ENCODE peak calls at places on chromosome 7, in six cellular contexts. R is upper lobe of left lung, G is body of pancreas, E is prostate gland, U is breast epithelium, T is tibial nerve. I is an unnamed sample.
A peak's percentile ranks its signal among the peaks of the same experiment; 100 is the strongest.

GRCh38 chr7:94907420-94908203 is at the start of gene PPP1R9A:
- DNase-seq in G (peak; percentile 69), T (no peak), U (no peak), E (peak; percentile 16), R (peak; percentile 87), I (peak; percentile 48)

GRCh38 chr7:103447073-103447960 is 1.3 kb upstream of the SLC26A5 start:
- DNase-seq in E (peak; percentile 59), G (peak; percentile 35), T (no peak), U (no peak), R (no peak), I (no peak)

GRCh38 chr7:16755397-16755796 is 1.8 kb downstream of the TSPAN13 start:
- DNase-seq in G (no peak), E (no peak), R (no peak), T (no peak), U (no peak), I (no peak)

GRCh38 chr7:4556868-4557620 is 125.1 kb upstream of the FOXK1 start:
- DNase-seq in U (no peak), T (no peak), G (no peak), E (peak; percentile 32), R (no peak), I (no peak)

GRCh38 chr7:39464350-39465054 is 101.7 kb upstream of the YAE1 start:
- DNase-seq in T (no peak), R (no peak), U (no peak), E (no peak), G (no peak), I (no peak)

GRCh38 chr7:133310232-133310852 is 57.5 kb downstream of the EXOC4 start:
- DNase-seq in G (peak; percentile 77), U (no peak), E (no peak), R (no peak), T (no peak), I (no peak)

GRCh38 chr7:2243483-2243840 is 1.4 kb downstream of the NUDT1 start:
- DNase-seq in G (no peak), E (no peak), U (no peak), T (no peak), R (no peak), I (no peak)

GRCh38 chr7:24835643-24836042 is 78.4 kb upstream of the GSDME start:
- DNase-seq in U (no peak), E (no peak), R (no peak), G (no peak), T (no peak), I (no peak)

GRCh38 chr7:55181774-55182173 is 163.0 kb downstream of the EGFR start:
- DNase-seq in E (no peak), R (no peak), U (no peak), G (no peak), T (no peak), I (no peak)

GRCh38 chr7:68929712-68930395 is 668.4 kb upstream of the AUTS2 start:
- DNase-seq in E (no peak), G (no peak), T (no peak), R (no peak), U (no peak), I (no peak)

GRCh38 chr7:134004829-134005505 is 122.2 kb upstream of the LRGUK start:
- DNase-seq in T (no peak), E (no peak), R (no peak), G (no peak), U (no peak), I (no peak)

GRCh38 chr7:16841681-16842080 is 36.9 kb upstream of the AGR2 start:
- DNase-seq in U (no peak), G (no peak), R (no peak), T (no peak), E (no peak), I (no peak)

GRCh38 chr7:79786187-79786586 is 332.7 kb upstream of the MAGI2 start:
- DNase-seq in T (no peak), E (no peak), R (no peak), U (no peak), G (no peak), I (no peak)

GRCh38 chr7:149284343-149284742 is 22.3 kb downstream of the ZNF783 start:
- DNase-seq in E (no peak), T (no peak), U (peak; percentile 33), R (no peak), G (no peak), I (no peak)

GRCh38 chr7:149733554-149734513 is 39.6 kb downstream of the ZNF467 start:
- DNase-seq in G (no peak), R (no peak), E (no peak), U (no peak), T (no peak), I (no peak)

GRCh38 chr7:78450754-78451153 is 652.2 kb downstream of the PHTF2 start:
- DNase-seq in U (no peak), E (no peak), T (no peak), G (no peak), R (no peak), I (no peak)

GRCh38 chr7:28996836-28997235 is 38.7 kb upstream of the TRIL start:
- DNase-seq in G (no peak), T (no peak), R (no peak), U (no peak), E (no peak), I (no peak)

GRCh38 chr7:117012284-117013174 is 59.2 kb downstream of the ST7 start:
- DNase-seq in U (no peak), R (no peak), E (no peak), G (no peak), T (no peak), I (no peak)

GRCh38 chr7:155233703-155234492 is 63.8 kb upstream of the INSIG1 start:
- DNase-seq in E (no peak), U (no peak), G (peak; percentile 50), R (peak; percentile 53), T (no peak), I (no peak)

GRCh38 chr7:29340691-29341090 is 146.1 kb downstream of the CHN2 start:
- DNase-seq in R (no peak), G (no peak), E (no peak), T (no peak), U (no peak), I (no peak)

GRCh38 chr7:108263364-108263951 is 133.3 kb upstream of the LAMB4 start:
- DNase-seq in G (peak; percentile 23), U (no peak), R (peak; percentile 10), E (no peak), T (no peak), I (no peak)

GRCh38 chr7:83739527-83739926 is 90.6 kb upstream of the SEMA3E start:
- DNase-seq in U (no peak), R (no peak), T (no peak), E (no peak), G (no peak), I (no peak)

DNA sequence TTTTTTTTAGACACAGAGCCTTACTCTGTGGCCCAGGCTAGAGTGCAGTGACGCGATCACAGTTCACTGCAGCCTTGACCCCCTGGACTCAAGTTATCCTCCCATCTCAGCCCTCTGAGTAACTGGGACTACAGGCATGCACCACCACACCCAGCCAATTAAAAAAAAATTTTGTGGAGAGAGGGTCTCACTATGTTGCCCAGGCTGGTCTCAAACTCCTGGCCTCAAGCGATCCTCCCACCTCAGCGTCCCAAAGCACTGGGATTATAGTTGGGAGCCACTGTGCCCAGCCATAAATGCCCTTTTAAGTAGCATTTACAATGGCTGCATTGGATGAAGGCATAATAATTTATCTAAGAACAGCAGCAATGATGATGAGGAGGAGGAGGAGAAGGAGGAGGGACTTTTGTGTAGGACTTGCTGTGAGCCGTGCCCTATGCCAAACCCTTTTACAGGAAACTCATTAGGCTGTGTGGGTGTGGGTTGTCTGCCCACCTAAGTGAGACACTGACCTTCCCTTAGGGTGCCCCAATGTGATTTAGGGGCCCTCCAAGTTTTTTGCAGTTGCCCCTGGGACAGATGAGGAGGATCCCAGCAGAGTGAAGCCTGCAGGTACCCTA is 51.1 kb downstream of the EEPD1 start:
- DNase-seq in R (no peak), E (no peak), U (no peak), G (no peak), T (no peak), I (no peak)
- H3K4me1 ChIP-seq in R (peaks cover 32% of the 10 kb centered on the region), E (peaks cover 7% of the 10 kb centered on the region), U (no peaks in the 10 kb centered on the region), G (peaks cover 47% of the 10 kb centered on the region), T (no peaks in the 10 kb centered on the region), I (peaks cover 32% of the 10 kb centered on the region)

GRCh38 chr7:1062296-1063294 is 18.2 kb downstream of the GPR146 start:
- DNase-seq in E (no peak), U (no peak), G (no peak), R (peak; percentile 52), T (no peak), I (no peak)
- TF ChIP-seq POLR2A in E (no peak), U (no peak), G (no peak), R (no peak), T (no peak), I (no peak)

DNA sequence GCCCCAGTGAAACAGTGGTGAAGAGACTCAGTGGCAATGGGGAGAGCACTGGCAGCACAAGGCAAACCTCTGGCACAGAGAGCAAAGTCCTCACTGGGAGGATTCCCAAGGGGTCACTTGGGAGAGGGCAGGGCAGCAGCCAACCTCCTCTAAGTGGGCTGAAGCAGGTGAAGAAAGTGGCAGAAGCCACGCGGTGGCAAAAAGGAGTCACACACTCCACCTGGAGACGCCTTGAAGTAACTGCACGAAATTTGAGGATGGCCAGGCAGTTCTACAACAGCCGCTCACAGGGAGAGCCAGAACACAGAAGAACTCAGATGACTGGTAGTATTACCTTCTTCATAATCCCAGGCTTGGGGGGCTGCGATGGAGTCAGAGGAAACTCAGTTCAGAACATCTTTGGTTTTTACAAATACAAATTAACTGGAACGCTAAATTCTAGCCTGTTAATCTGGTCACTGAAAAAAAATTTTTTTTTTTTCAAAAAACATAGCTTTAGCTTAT is 603 bp upstream of the IL6 start:
- DNase-seq in T (no peak), U (no peak), G (peak; percentile 44), R (no peak), E (peak; percentile 20), I (peak; percentile 48)
- H3K4me1 ChIP-seq in T (no peaks in the 10 kb centered on the region), U (no peaks in the 10 kb centered on the region), G (peaks cover 30% of the 10 kb centered on the region), R (peaks cover 52% of the 10 kb centered on the region), E (no peaks in the 10 kb centered on the region), I (no peaks in the 10 kb centered on the region)

GRCh38 chr7:143380264-143380645 is 890 bp upstream of the ZYX start:
- DNase-seq in G (peak; percentile 88), T (peak; percentile 85), R (peak; percentile 94), E (peak; percentile 84), U (peak; percentile 88), I (peak; percentile 90)

GRCh38 chr7:143382126-143382790 is 1.1 kb downstream of the ZYX start:
- DNase-seq in U (no peak), T (no peak), E (no peak), R (no peak), G (no peak), I (peak; percentile 53)

GRCh38 chr7:143380646-143381426 is at the start of gene ZYX:
- DNase-seq in E (peak; percentile 93), R (peak; percentile 96), G (peak; percentile 91), T (peak; percentile 90), U (peak; percentile 93), I (peak; percentile 98)

GRCh38 chr7:143382791-143383641 is 1.9 kb downstream of the ZYX start:
- DNase-seq in T (no peak), E (no peak), G (no peak), R (no peak), U (no peak), I (no peak)

DNA sequence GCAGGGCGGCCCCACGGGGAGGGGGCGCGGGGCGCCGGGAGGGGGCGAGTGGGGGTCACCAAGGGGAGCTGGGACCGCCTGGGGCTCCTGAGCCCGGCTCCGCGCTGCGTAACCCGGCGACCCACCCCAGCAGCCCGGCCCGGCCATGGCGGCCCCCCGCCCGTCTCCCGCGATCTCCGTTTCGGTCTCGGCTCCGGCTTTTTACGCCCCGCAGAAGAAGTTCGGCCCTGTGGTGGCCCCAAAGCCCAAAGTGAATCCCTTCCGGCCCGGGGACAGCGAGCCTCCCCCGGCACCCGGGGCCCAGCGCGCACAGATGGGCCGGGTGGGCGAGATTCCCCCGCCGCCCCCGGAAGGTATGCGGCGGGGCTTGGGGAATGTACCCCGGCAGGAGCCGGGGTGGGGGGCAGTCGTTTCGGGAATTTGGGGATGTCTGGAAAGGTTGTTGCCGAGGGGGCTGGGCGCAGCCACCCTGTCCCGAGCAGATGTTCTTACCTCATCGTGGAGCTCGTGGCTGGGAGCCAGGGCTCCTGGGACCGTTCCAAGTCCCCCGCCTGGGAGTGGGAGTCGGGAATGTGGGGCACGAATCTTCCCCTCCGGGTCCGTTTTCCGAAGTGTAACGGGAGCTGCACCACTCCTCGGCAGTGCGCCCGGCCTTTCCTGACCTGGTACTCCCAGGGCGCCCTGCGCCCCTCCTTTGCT is 431 bp downstream of the ZYX start:
- DNase-seq in G (peak; percentile 76), U (peak; percentile 82), E (peak; percentile 60), T (peak; percentile 62), R (peak; percentile 94), I (peak; percentile 82)
- TF ChIP-seq POLR2A in G (no peak), U (no peak), E (no peak), T (no peak), R (no peak), I (no peak)

I was measured in right lobe of liver.